ENCODE peak calls at places on chromosome 16, in seven cellular contexts. One of them, this sample, is unnamed.

GRCh38 chr16:3902731-3903130 is 22.2 kb upstream of the CREBBP start:
- DNase-seq in epithelial cell of esophagus: no peak
- DNase-seq in A549: no peak
- DNase-seq in lung: no peak
- DNase-seq in hepatocyte: no peak
- DNase-seq in pancreas: no peak
- DNase-seq in fibroblast of the aortic adventitia: no peak
- DNase-seq in this sample: no peak

GRCh38 chr16:22813223-22813945 is 578 bp upstream of the HS3ST2 start:
- DNase-seq in epithelial cell of esophagus: peak
- DNase-seq in A549: no peak
- DNase-seq in fibroblast of the aortic adventitia: peak
- DNase-seq in pancreas: peak
- DNase-seq in lung: peak
- DNase-seq in hepatocyte: peak
- DNase-seq in this sample: no peak

GRCh38 chr16:2278956-2279800 is 11.3 kb upstream of the RNPS1 start:
- DNase-seq in epithelial cell of esophagus: no peak
- DNase-seq in pancreas: no peak
- DNase-seq in A549: no peak
- DNase-seq in lung: no peak
- DNase-seq in fibroblast of the aortic adventitia: no peak
- DNase-seq in hepatocyte: no peak
- DNase-seq in this sample: no peak

GRCh38 chr16:5505093-5505887 is 407.7 kb upstream of the EEF2KMT start:
- DNase-seq in fibroblast of the aortic adventitia: no peak
- DNase-seq in lung: no peak
- DNase-seq in pancreas: no peak
- DNase-seq in epithelial cell of esophagus: no peak
- DNase-seq in hepatocyte: no peak
- DNase-seq in A549: no peak
- DNase-seq in this sample: no peak

GRCh38 chr16:10385725-10386516 is at the start of gene ATF7IP2:
- DNase-seq in fibroblast of the aortic adventitia: peak
- DNase-seq in pancreas: peak
- DNase-seq in hepatocyte: peak
- DNase-seq in A549: peak
- DNase-seq in lung: peak
- DNase-seq in epithelial cell of esophagus: peak
- DNase-seq in this sample: no peak

GRCh38 chr16:19393226-19394074 is 24.2 kb upstream of the TMC5 start:
- DNase-seq in pancreas: no peak
- DNase-seq in hepatocyte: peak
- DNase-seq in fibroblast of the aortic adventitia: peak
- DNase-seq in A549: no peak
- DNase-seq in epithelial cell of esophagus: peak
- DNase-seq in lung: peak
- DNase-seq in this sample: peak

GRCh38 chr16:89312194-89312593 is 94.7 kb downstream of the ZNF778 start:
- DNase-seq in epithelial cell of esophagus: peak
- DNase-seq in lung: no peak
- DNase-seq in fibroblast of the aortic adventitia: no peak
- DNase-seq in hepatocyte: no peak
- DNase-seq in A549: no peak
- DNase-seq in pancreas: no peak
- DNase-seq in this sample: no peak

GRCh38 chr16:20899503-20900298 is 457 bp downstream of the DCUN1D3 start:
- DNase-seq in A549: no peak
- DNase-seq in fibroblast of the aortic adventitia: no peak
- DNase-seq in hepatocyte: peak
- DNase-seq in lung: no peak
- DNase-seq in epithelial cell of esophagus: no peak
- DNase-seq in pancreas: peak
- DNase-seq in this sample: no peak

GRCh38 chr16:14050297-14051027 is 20.7 kb upstream of the MRTFB start:
- DNase-seq in lung: no peak
- DNase-seq in hepatocyte: peak
- DNase-seq in fibroblast of the aortic adventitia: no peak
- DNase-seq in pancreas: no peak
- DNase-seq in A549: peak
- DNase-seq in epithelial cell of esophagus: peak
- DNase-seq in this sample: no peak

GRCh38 chr16:56896244-56896643 is 31.2 kb downstream of the SLC12A3 start:
- DNase-seq in hepatocyte: no peak
- DNase-seq in lung: no peak
- DNase-seq in pancreas: peak
- DNase-seq in epithelial cell of esophagus: no peak
- DNase-seq in A549: no peak
- DNase-seq in fibroblast of the aortic adventitia: no peak
- DNase-seq in this sample: no peak

GRCh38 chr16:22693670-22694340 is 120.2 kb upstream of the HS3ST2 start:
- DNase-seq in epithelial cell of esophagus: no peak
- DNase-seq in fibroblast of the aortic adventitia: no peak
- DNase-seq in lung: no peak
- DNase-seq in A549: no peak
- DNase-seq in hepatocyte: no peak
- DNase-seq in pancreas: no peak
- DNase-seq in this sample: no peak

GRCh38 chr16:25868041-25868600 is 176.4 kb downstream of the HS3ST4 start:
- DNase-seq in fibroblast of the aortic adventitia: no peak
- DNase-seq in epithelial cell of esophagus: no peak
- DNase-seq in A549: no peak
- DNase-seq in pancreas: no peak
- DNase-seq in lung: no peak
- DNase-seq in hepatocyte: no peak
- DNase-seq in this sample: no peak

GRCh38 chr16:15759070-15759469 is 97.8 kb downstream of the MYH11 start:
- DNase-seq in lung: no peak
- DNase-seq in A549: no peak
- DNase-seq in pancreas: no peak
- DNase-seq in epithelial cell of esophagus: no peak
- DNase-seq in fibroblast of the aortic adventitia: no peak
- DNase-seq in hepatocyte: no peak
- DNase-seq in this sample: no peak

GRCh38 chr16:85651822-85652430 is 36.8 kb downstream of the GINS2 start:
- DNase-seq in A549: no peak
- DNase-seq in epithelial cell of esophagus: no peak
- DNase-seq in pancreas: peak
- DNase-seq in fibroblast of the aortic adventitia: peak
- DNase-seq in lung: no peak
- DNase-seq in hepatocyte: peak
- DNase-seq in this sample: no peak

GRCh38 chr16:85653226-85653917 is 35.4 kb downstream of the GINS2 start:
- DNase-seq in hepatocyte: no peak
- DNase-seq in epithelial cell of esophagus: no peak
- DNase-seq in lung: no peak
- DNase-seq in pancreas: peak
- DNase-seq in fibroblast of the aortic adventitia: no peak
- DNase-seq in A549: no peak
- DNase-seq in this sample: no peak

GRCh38 chr16:85654251-85655115 is 34.3 kb downstream of the GINS2 start:
- DNase-seq in A549: no peak
- DNase-seq in fibroblast of the aortic adventitia: no peak
- DNase-seq in pancreas: peak
- DNase-seq in epithelial cell of esophagus: no peak
- DNase-seq in lung: no peak
- DNase-seq in hepatocyte: no peak
- DNase-seq in this sample: no peak

GRCh38 chr16:85650864-85651811 is 37.6 kb downstream of the GINS2 start:
- DNase-seq in lung: no peak
- DNase-seq in fibroblast of the aortic adventitia: no peak
- DNase-seq in A549: no peak
- DNase-seq in epithelial cell of esophagus: no peak
- DNase-seq in pancreas: peak
- DNase-seq in hepatocyte: no peak
- DNase-seq in this sample: no peak

DNA sequence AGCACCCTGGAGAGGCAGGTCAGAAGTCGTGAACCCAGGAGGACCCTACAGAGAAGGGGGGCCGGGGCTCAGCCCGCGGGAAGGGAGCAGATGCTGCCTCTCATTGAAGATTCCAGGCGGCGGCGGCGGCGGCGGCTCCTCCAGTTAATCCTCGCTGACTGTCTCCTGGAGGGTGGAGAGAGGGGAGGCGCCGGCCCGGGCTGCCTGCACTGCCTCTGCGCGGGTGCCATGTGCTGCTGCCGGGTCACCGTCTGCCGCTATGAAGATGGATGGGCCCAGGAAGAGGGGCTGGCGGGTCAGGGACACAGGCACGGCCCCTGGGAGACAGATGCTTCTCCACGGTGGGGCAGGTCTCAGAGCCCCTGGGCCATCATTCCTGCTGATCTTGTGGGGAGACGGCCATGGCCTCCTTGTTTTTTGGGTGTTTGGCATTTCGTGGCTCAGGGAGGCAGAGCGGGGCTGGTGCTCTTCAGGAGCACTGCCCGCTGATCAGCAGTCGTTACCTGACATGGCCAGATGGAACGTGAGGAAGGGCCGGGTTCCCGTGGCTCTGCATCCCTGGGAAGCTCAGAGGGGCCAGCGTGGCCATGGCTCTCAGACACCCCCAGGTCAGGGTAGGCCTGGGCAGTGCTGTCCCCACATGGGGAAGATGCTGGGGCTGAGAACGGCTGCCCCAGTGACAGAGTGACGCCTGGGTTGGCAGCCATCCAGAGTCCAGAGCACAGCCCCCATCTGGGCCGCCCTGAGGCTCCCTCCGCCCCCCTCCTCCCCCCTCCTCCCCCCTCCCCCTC is 36.1 kb downstream of the GINS2 start:
- DNase-seq in fibroblast of the aortic adventitia: peak
- DNase-seq in A549: peak
- DNase-seq in epithelial cell of esophagus: peak
- DNase-seq in lung: peak
- DNase-seq in pancreas: peak
- DNase-seq in hepatocyte: peak
- DNase-seq in this sample: peak
- H3K4me3 ChIP-seq in fibroblast of the aortic adventitia: no peak
- H3K4me3 ChIP-seq in A549: no peak
- H3K4me3 ChIP-seq in epithelial cell of esophagus: no peak
- H3K4me3 ChIP-seq in lung: no peak
- H3K4me3 ChIP-seq in pancreas: no peak
- H3K4me3 ChIP-seq in hepatocyte: no peak
- H3K4me3 ChIP-seq in this sample: no peak

DNA sequence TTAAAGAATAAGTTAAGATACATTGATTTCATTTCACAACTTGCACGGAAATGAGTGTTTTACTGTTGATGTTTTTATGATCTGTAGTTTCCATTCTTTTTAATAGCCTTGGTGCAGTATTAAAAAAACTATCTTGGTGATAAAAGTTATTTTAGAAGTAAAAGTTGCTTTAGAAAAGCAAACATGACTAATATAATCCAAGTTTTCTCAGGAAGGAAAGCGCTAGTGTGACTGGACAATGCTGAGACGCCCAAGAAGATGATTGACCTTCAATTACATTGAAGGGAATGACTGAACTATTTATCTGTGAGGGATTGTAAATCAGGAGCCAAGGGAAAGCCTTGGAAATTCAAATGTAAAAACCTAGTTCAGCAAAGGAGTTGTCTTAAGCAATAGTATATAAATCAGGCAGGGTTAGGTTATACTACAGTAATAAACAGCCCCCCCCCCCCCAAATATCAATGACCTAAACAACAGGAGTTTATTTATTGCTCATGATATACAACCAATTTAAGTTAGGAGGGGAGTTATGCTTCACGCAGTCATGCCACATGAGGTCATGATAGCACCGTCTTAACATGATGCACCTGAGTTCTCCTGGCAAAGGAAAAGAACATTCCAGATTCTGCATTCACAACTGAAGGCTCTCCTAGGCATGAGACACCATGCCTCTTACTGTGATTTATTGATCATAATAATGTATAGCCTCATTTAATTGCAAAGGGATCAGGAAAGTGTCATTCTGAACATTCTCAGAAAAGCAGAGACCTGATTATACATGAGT is 443.8 kb downstream of the CDH13 start:
- DNase-seq in fibroblast of the aortic adventitia: no peak
- DNase-seq in A549: no peak
- DNase-seq in hepatocyte: no peak
- DNase-seq in lung: no peak
- DNase-seq in epithelial cell of esophagus: peak
- DNase-seq in pancreas: no peak
- DNase-seq in this sample: no peak
- TF ChIP-seq CTCF in fibroblast of the aortic adventitia: no peak
- TF ChIP-seq CTCF in A549: no peak
- TF ChIP-seq CTCF in hepatocyte: no peak
- TF ChIP-seq CTCF in lung: no peak
- TF ChIP-seq CTCF in epithelial cell of esophagus: no peak
- TF ChIP-seq CTCF in pancreas: no peak
- TF ChIP-seq CTCF in this sample: no peak

DNA sequence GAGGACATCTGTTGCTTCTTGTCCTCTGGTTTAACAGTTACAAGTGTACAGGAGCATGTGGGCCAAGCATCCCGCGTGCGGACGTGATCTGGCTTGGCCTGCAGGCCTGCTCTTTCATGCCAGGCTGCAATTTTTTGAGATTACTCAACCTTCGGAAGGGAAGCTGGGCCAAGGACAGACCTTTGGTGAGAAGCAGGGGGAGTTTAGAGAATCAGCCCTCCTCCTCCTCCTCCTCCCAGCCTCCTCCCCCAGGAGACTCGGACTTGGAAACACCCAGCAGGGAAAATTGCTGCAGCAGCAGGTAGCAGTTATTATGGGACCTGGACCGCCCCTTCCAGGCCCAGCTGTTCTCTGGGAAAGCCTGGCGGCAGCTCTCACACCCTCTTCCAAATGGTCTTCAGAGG is 5.1 kb upstream of the KLHL36 start:
- DNase-seq in lung: peak
- DNase-seq in hepatocyte: peak
- DNase-seq in A549: no peak
- DNase-seq in epithelial cell of esophagus: peak
- DNase-seq in fibroblast of the aortic adventitia: peak
- DNase-seq in pancreas: no peak
- DNase-seq in this sample: no peak
- H3K4me3 ChIP-seq in lung: no peak
- H3K4me3 ChIP-seq in hepatocyte: no peak
- H3K4me3 ChIP-seq in A549: no peak
- H3K4me3 ChIP-seq in epithelial cell of esophagus: no peak
- H3K4me3 ChIP-seq in fibroblast of the aortic adventitia: no peak
- H3K4me3 ChIP-seq in pancreas: no peak
- H3K4me3 ChIP-seq in this sample: no peak

GRCh38 chr16:64950731-64951130 is 171.1 kb downstream of the CDH11 start:
- DNase-seq in hepatocyte: no peak
- DNase-seq in pancreas: no peak
- DNase-seq in epithelial cell of esophagus: no peak
- DNase-seq in A549: no peak
- DNase-seq in lung: no peak
- DNase-seq in fibroblast of the aortic adventitia: no peak
- DNase-seq in this sample: no peak

GRCh38 chr16:64951681-64952080 is 170.2 kb downstream of the CDH11 start:
- DNase-seq in pancreas: no peak
- DNase-seq in lung: no peak
- DNase-seq in A549: no peak
- DNase-seq in hepatocyte: no peak
- DNase-seq in fibroblast of the aortic adventitia: no peak
- DNase-seq in epithelial cell of esophagus: no peak
- DNase-seq in this sample: no peak

GRCh38 chr16:64951193-64951592 is 170.7 kb downstream of the CDH11 start:
- DNase-seq in A549: no peak
- DNase-seq in epithelial cell of esophagus: no peak
- DNase-seq in hepatocyte: no peak
- DNase-seq in lung: no peak
- DNase-seq in fibroblast of the aortic adventitia: no peak
- DNase-seq in pancreas: no peak
- DNase-seq in this sample: no peak

GRCh38 chr16:64952177-64952576 is 169.7 kb downstream of the CDH11 start:
- DNase-seq in lung: no peak
- DNase-seq in fibroblast of the aortic adventitia: peak
- DNase-seq in A549: no peak
- DNase-seq in pancreas: no peak
- DNase-seq in hepatocyte: no peak
- DNase-seq in epithelial cell of esophagus: peak
- DNase-seq in this sample: no peak

GRCh38 chr16:64950262-64950661 is 171.6 kb downstream of the CDH11 start:
- DNase-seq in A549: no peak
- DNase-seq in fibroblast of the aortic adventitia: no peak
- DNase-seq in hepatocyte: no peak
- DNase-seq in lung: no peak
- DNase-seq in epithelial cell of esophagus: no peak
- DNase-seq in pancreas: no peak
- DNase-seq in this sample: no peak
- TF ChIP-seq CTCF in A549: no peak
- TF ChIP-seq CTCF in fibroblast of the aortic adventitia: peak
- TF ChIP-seq CTCF in hepatocyte: no peak
- TF ChIP-seq CTCF in lung: no peak
- TF ChIP-seq CTCF in epithelial cell of esophagus: peak
- TF ChIP-seq CTCF in pancreas: no peak
- TF ChIP-seq CTCF in this sample: peak

This sample was measured in LNCaP clone FGC.